ENCODE peak calls at places on chromosomes 6 and 20, in five cellular contexts. B is IMR-90, V is neuronal stem cell, I is H9, D is mesenchymal stem cell. F is an unnamed sample.
A peak's percentile ranks its signal among the peaks of the same experiment; 100 is the strongest.

GRCh38 chr6:7991992-7992815 is 72.0 kb downstream of the BLOC1S5 start:
- DNase-seq in V (no peak), B (peak; percentile 92), I (no peak), D (peak; percentile 63), F (peak; percentile 77)

GRCh38 chr20:61186771-61187170 is 65.3 kb upstream of the CDH4 start:
- DNase-seq in I (no peak), D (peak; percentile 64), V (no peak), B (peak; percentile 42), F (no peak)

GRCh38 chr6:87824813-87825475 is 122.9 kb upstream of the AKIRIN2 start:
- DNase-seq in D (no peak), I (no peak), B (no peak), V (no peak), F (no peak)

GRCh38 chr6:20559924-20560551 is 25.8 kb downstream of the CDKAL1 start:
- DNase-seq in V (no peak), B (no peak), I (no peak), D (no peak), F (no peak)

GRCh38 chr6:71745525-71745924 is 140.8 kb upstream of the RIMS1 start:
- DNase-seq in D (no peak), B (no peak), I (peak; percentile 30), V (no peak), F (no peak)

GRCh38 chr6:16420715-16421461 is 182.5 kb downstream of the GMPR start:
- DNase-seq in B (peak; percentile 83), D (peak; percentile 35), V (no peak), I (no peak), F (no peak)

GRCh38 chr20:60869626-60870025 is 382.4 kb upstream of the CDH4 start:
- DNase-seq in B (no peak), V (no peak), I (no peak), D (no peak), F (no peak)

GRCh38 chr6:100099189-100100074 is 105.4 kb upstream of the MCHR2 start:
- DNase-seq in B (peak; percentile 41), I (no peak), D (peak; percentile 30), V (no peak), F (peak; percentile 65)

GRCh38 chr6:89790403-89790802 is 29.2 kb downstream of the MDN1 start:
- DNase-seq in I (no peak), B (no peak), V (no peak), D (no peak), F (no peak)

GRCh38 chr6:47687432-47687831 is 10.9 kb upstream of the ADGRF4 start:
- DNase-seq in D (no peak), I (no peak), V (no peak), B (no peak), F (no peak)

GRCh38 chr6:140537834-140538680 is 1163.6 kb upstream of the CITED2 start:
- DNase-seq in V (peak; percentile 69), B (peak; percentile 98), I (peak; percentile 28), D (peak; percentile 88), F (peak; percentile 79)

GRCh38 chr20:45993197-45993951 is 15.3 kb upstream of the MMP9 start:
- DNase-seq in I (no peak), D (peak; percentile 15), B (peak; percentile 33), V (no peak), F (peak; percentile 99)

GRCh38 chr6:38459291-38459690 is 180.4 kb downstream of the BTBD9 start:
- DNase-seq in V (no peak), D (peak; percentile 82), I (no peak), B (peak; percentile 69), F (peak; percentile 24)

GRCh38 chr6:48032156-48032555 is 78.8 kb downstream of the PTCHD4 start:
- DNase-seq in V (no peak), D (peak; percentile 94), I (no peak), B (peak; percentile 81), F (no peak)

GRCh38 chr6:164006459-164006858 is 591.9 kb downstream of the QKI start:
- DNase-seq in B (no peak), D (no peak), I (no peak), V (no peak), F (peak; percentile 91)

GRCh38 chr6:169955796-169956493 is 204.5 kb downstream of the ERMARD start:
- DNase-seq in B (no peak), D (no peak), I (no peak), V (no peak), F (no peak)

GRCh38 chr20:47347661-47348462 is 8.6 kb downstream of the ZMYND8 start:
- DNase-seq in I (no peak), D (no peak), B (no peak), V (no peak), F (no peak)
- H4K91ac ChIP-seq in I (peak overlapping the region; percentile 56), D (no peak overlapping the region), B (peak overlapping the region; percentile 80), V (no peak overlapping the region), F (peak overlapping the region; percentile 92)

GRCh38 chr6:113695506-113695905 is 161.6 kb upstream of the MARCKS start:
- DNase-seq in V (no peak), B (peak; percentile 30), I (no peak), D (peak; percentile 74), F (peak; percentile 63)

GRCh38 chr6:113697642-113698410 is 159.3 kb upstream of the MARCKS start:
- DNase-seq in V (no peak), D (peak; percentile 92), B (peak; percentile 98), I (no peak), F (no peak)

GRCh38 chr6:113696960-113697359 is 160.2 kb upstream of the MARCKS start:
- DNase-seq in I (no peak), D (no peak), V (no peak), B (peak; percentile 30), F (no peak)

GRCh38 chr6:113693866-113694265 is 163.3 kb upstream of the MARCKS start:
- DNase-seq in V (no peak), D (no peak), I (no peak), B (no peak), F (no peak)

GRCh38 chr6:113694278-113695077 is 162.7 kb upstream of the MARCKS start:
- DNase-seq in I (no peak), V (no peak), D (peak; percentile 54), B (peak; percentile 59), F (no peak)
- H3K9ac ChIP-seq in I (no peak overlapping the region), V (no peak overlapping the region), D (peak overlapping the region; percentile 31), B (no peak overlapping the region), F (no peak overlapping the region)

GRCh38 chr6:30748851-30749540 is 4.6 kb upstream of the IER3 start:
- DNase-seq in I (no peak), V (no peak), B (peak; percentile 48), D (peak; percentile 41), F (no peak)

GRCh38 chr6:30747300-30747687 is 2.9 kb upstream of the IER3 start:
- DNase-seq in I (no peak), B (peak; percentile 33), D (peak; percentile 47), V (no peak), F (no peak)

GRCh38 chr6:30750379-30750668 is 6.0 kb upstream of the IER3 start:
- DNase-seq in I (no peak), V (no peak), D (no peak), B (no peak), F (no peak)

GRCh38 chr6:30748301-30748769 is 4.0 kb upstream of the IER3 start:
- DNase-seq in V (no peak), B (peak; percentile 52), I (no peak), D (peak; percentile 67), F (no peak)

DNA sequence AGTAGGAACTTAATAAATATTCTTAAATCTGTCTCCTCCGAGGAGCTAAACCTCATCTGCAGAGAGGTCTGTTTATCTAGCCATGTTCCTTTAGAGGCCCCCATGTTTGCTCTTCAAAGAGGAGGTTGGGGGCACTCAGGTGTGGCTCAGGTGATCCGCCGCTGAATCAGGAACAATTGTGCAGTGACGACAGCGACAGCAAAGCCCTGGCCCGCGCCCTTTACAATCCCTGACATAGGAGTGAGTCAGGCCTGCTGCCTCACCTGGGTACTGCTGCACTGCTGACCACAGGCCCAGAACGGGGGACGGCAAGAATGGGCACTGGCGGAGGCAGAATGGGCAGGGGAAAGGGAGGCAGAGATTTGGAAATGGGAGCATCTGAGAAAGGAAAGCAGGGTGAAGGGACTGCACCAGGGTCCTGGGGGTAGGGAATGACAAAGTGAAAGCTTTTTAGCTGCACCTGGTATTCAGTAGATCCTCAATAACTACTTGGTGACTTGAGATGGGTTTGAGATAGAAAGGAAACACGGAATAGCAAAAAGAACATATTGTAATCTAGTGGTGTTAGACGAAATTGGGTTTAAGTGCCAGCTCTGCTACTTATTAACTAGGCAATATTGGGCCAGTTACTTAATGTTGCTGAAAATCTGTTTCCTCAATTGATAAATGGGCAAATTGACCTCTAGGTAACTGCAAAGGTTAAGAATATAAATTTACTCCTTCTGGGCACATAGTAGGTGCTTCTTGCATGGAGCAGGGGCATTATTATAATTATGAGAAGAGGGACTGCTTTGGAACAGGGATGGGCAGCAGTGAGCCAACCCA is 5.4 kb upstream of the IER3 start:
- DNase-seq in B (no peak), I (no peak), D (no peak), V (no peak), F (no peak)
- H2BK5ac ChIP-seq in B (peak overlapping the region; percentile 71), I (no peak overlapping the region), D (peak overlapping the region; percentile 94), V (no peak overlapping the region), F (peak overlapping the region; percentile 29)

GRCh38 chr20:33674294-33675126 is at the start of gene NECAB3:
- DNase-seq in V (peak; percentile 80), D (peak; percentile 74), I (peak; percentile 85), B (peak; percentile 59), F (peak; percentile 82)
- H4K91ac ChIP-seq in V (no peak within 1 kb of the TSS), D (peak within 1 kb of the TSS; percentile 76), I (no peak within 1 kb of the TSS), B (peak within 1 kb of the TSS; percentile 81), F (peak within 1 kb of the TSS; percentile 77)

GRCh38 chr6:52513896-52514295 is 63.0 kb downstream of the TRAM2 start:
- DNase-seq in V (no peak), D (no peak), I (no peak), B (no peak), F (peak; percentile 61)
- H3K9ac ChIP-seq in V (no peak overlapping the region), D (peak overlapping the region; percentile 89), I (no peak overlapping the region), B (no peak overlapping the region), F (no peak overlapping the region)

GRCh38 chr6:15206887-15207286 is 39.0 kb upstream of the JARID2 start:
- DNase-seq in V (no peak), D (no peak), B (no peak), I (no peak), F (peak; percentile 45)
- H2BK5ac ChIP-seq in V (no peak overlapping the region), D (no peak overlapping the region), B (no peak overlapping the region), I (no peak overlapping the region), F (no peak overlapping the region)

DNA sequence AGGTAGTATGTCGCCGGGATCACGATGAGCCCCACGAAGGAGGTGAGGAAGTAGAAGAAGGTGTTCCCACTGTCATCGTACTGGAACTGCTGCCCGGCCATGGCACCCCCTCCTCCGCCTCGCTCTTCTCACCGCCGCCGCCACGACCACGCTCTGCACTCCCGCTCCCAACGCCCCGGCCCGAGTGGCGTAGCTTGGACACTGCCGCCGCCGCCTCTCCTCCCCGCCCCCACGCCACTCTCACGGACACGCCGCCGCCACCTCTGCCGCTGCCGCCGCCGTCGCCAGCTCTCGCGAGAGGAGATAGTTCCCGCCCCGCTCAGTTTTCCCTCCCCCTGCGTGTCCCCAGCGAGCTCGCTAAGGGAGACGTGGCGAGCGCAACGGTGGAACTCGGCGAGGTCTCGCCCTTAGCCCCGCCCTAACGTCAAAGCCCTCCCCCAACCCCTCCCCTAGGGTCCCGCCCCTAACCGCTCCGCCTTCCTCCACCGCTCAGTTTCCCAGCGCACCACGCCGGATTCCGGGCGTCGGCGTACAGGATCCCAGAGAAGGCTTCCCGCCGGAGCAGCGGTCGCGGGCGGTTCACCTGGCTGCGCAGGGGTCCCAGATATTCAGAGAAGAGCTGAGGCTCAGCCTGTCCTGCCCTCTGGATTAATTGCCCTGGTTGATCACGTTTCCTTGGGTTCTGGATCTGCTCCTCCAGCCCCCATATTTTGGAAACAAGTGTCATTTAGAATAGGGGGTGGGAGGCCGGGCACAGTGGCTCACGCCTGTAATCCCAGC is at the start of gene SEC63:
- DNase-seq in I (peak; percentile 97), V (peak; percentile 93), D (peak; percentile 97), B (peak; percentile 96), F (peak; percentile 97)
- H4K91ac ChIP-seq in I (no peak within 1 kb of the TSS), V (no peak within 1 kb of the TSS), D (peak within 1 kb of the TSS; percentile 98), B (peak within 1 kb of the TSS; percentile 75), F (peak within 1 kb of the TSS; percentile 81)